ENCODE peak calls at places on chromosome 14, in four cellular contexts. One of them, this sample, is unnamed.

GRCh38 chr14:29821665-29822429 is 105.8 kb downstream of the PRKD1 start:
- DNase-seq in H1: no peak
- DNase-seq in mesendoderm: no peak
- DNase-seq in H9: no peak
- DNase-seq in this sample: no peak

GRCh38 chr14:23569443-23570151 is 2.0 kb upstream of the AP1G2 start:
- DNase-seq in H1: no peak
- DNase-seq in mesendoderm: peak
- DNase-seq in H9: peak
- DNase-seq in this sample: no peak

GRCh38 chr14:67385120-67385519 is 25.0 kb downstream of the EIF2S1 start:
- DNase-seq in H1: no peak
- DNase-seq in H9: no peak
- DNase-seq in mesendoderm: no peak
- DNase-seq in this sample: no peak

GRCh38 chr14:73246387-73247150 is 9.3 kb downstream of the PAPLN start:
- DNase-seq in H9: no peak
- DNase-seq in mesendoderm: no peak
- DNase-seq in H1: no peak
- DNase-seq in this sample: no peak

GRCh38 chr14:24335461-24336146 is 733 bp upstream of the ADCY4 start:
- DNase-seq in mesendoderm: peak
- DNase-seq in H1: no peak
- DNase-seq in H9: no peak
- DNase-seq in this sample: no peak

GRCh38 chr14:78316058-78316457 is 145.9 kb downstream of the NRXN3 start:
- DNase-seq in mesendoderm: peak
- DNase-seq in H9: no peak
- DNase-seq in H1: no peak
- DNase-seq in this sample: no peak

GRCh38 chr14:54975856-54976255 is 51.0 kb downstream of the WDHD1 start:
- DNase-seq in H1: no peak
- DNase-seq in H9: no peak
- DNase-seq in mesendoderm: no peak
- DNase-seq in this sample: no peak

GRCh38 chr14:91350813-91351507 is 66.7 kb downstream of the CCDC88C start:
- DNase-seq in mesendoderm: no peak
- DNase-seq in H1: no peak
- DNase-seq in H9: no peak
- DNase-seq in this sample: no peak

GRCh38 chr14:78746086-78746595 is 576.0 kb downstream of the NRXN3 start:
- DNase-seq in H1: no peak
- DNase-seq in H9: no peak
- DNase-seq in mesendoderm: no peak
- DNase-seq in this sample: no peak

GRCh38 chr14:73262427-73263183 is 25.3 kb downstream of the PAPLN start:
- DNase-seq in mesendoderm: no peak
- DNase-seq in H1: no peak
- DNase-seq in H9: no peak
- DNase-seq in this sample: no peak

GRCh38 chr14:104871656-104872468 is 6.8 kb downstream of the CEP170B start:
- DNase-seq in mesendoderm: no peak
- DNase-seq in H9: no peak
- DNase-seq in H1: no peak
- DNase-seq in this sample: no peak

DNA sequence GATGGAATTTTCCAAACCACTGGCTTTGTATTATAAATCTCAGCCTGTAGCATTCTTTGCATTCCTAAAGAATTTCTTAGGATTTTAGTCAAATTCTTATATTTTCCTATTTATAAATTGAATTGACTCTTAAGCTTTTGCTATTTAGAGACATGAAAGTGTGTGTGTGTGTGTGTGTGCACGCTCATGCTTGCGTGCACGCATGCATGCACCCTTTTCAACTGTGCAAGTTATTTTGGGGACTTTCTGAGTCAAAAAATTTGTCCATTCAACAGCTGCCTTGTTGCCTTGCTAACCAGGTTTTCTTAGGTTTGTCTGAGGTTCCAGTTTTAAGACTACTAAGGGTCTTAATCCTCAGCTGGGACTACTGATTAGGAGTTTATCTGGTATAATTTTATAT is 42.6 kb downstream of the GPATCH2L start:
- DNase-seq in mesendoderm: no peak
- DNase-seq in H9: no peak
- DNase-seq in H1: no peak
- DNase-seq in this sample: no peak
- H3K56ac ChIP-seq in mesendoderm: no peak
- H3K56ac ChIP-seq in H9: no peak
- H3K56ac ChIP-seq in H1: no peak
- H3K56ac ChIP-seq in this sample: no peak

DNA sequence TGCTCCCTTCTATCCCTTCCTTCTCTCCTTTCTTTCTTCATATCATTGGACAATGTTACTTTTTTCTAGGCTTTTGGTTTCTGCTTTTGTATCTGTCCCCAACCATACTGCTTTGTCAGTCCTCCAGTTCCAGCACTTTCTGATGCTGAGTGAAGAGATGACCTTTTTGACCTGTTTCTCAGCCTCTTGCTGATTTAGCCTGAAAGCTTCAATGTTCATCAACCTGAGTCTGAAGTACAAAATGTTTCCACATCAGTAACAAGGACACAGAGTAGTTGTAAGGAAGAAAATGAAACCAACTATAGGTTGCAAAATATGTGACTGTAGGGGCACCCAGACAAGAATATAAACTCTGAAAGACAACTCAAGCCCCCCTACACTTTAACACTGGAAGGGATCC is 25.2 kb upstream of the AKAP6 start:
- DNase-seq in H1: no peak
- DNase-seq in H9: no peak
- DNase-seq in mesendoderm: no peak
- DNase-seq in this sample: no peak
- H3K56ac ChIP-seq in H1: no peak
- H3K56ac ChIP-seq in H9: no peak
- H3K56ac ChIP-seq in mesendoderm: no peak
- H3K56ac ChIP-seq in this sample: no peak

GRCh38 chr14:52422650-52423356 is 108.7 kb downstream of the PTGER2 start:
- DNase-seq in H1: no peak
- DNase-seq in H9: no peak
- DNase-seq in mesendoderm: no peak
- DNase-seq in this sample: no peak

GRCh38 chr14:52412426-52412825 is 98.3 kb downstream of the PTGER2 start:
- DNase-seq in H1: no peak
- DNase-seq in mesendoderm: no peak
- DNase-seq in H9: no peak
- DNase-seq in this sample: no peak

GRCh38 chr14:52413729-52414453 is 99.8 kb downstream of the PTGER2 start:
- DNase-seq in mesendoderm: no peak
- DNase-seq in H9: no peak
- DNase-seq in H1: no peak
- DNase-seq in this sample: peak

DNA sequence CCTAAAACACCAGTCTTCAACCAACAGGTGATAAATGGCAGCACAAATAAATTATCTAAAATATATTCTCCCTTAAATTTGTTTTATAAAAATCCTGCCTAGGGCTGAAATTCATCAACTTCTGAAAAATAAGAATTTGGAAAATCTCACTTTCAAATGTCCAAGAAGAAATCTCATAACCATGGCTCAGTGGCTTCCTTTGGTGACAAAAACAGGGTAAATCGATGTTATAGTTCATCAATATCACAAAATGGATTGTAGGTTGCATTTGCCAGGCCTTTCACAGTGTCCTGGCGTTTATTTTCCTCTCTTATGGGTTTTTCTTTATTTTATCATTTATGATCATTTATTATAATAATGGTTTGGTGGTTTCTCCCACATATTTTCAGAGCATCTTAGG is 103.0 kb downstream of the PTGER2 start:
- DNase-seq in mesendoderm: no peak
- DNase-seq in H9: no peak
- DNase-seq in H1: no peak
- DNase-seq in this sample: no peak
- H3K56ac ChIP-seq in mesendoderm: no peak
- H3K56ac ChIP-seq in H9: no peak
- H3K56ac ChIP-seq in H1: no peak
- H3K56ac ChIP-seq in this sample: no peak

DNA sequence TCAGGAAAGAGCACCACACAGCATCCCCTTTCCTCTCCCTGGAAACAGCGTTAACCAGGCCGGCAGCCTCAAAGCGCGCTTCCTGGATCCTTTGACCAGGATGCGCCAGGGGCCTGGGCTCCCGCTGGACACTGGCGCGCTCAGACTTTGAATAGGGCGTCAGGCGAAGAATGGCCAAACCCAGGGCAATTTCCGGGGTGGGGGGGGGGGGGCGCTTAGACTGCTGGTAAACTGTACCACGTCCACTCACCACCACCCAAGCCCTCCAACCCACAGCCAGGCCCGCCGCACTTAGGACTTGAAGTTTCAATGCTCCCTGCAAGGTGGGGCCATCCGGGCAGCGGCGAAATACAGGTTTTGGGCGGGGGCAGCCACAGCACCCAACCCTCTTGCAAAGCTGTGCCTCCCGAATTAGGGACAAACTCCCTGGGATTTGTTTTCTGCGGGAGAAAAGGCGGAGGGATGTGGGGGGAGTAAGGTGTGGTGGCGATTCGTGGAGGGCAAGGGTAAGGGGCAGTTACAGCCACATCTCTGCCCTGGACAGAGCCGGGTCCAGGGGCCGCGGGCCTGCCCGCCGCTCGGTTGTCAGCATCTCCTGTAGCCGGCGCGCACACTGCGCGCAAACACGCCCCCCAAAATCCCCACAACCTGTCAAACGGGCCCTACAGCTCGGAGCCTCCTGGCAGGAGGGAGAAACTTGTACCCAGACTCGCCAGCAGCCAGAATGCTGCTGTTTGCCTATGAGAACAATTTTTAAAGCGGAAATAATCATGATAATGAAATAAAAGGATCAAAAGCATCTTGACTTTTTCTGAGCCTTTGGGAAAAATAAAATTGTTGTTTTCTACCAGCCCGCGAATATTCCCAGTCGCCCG is 958 bp downstream of the RTN1 start:
- DNase-seq in H9: peak
- DNase-seq in mesendoderm: peak
- DNase-seq in H1: no peak
- DNase-seq in this sample: no peak
- H3K56ac ChIP-seq in H9: no peak
- H3K56ac ChIP-seq in mesendoderm: no peak
- H3K56ac ChIP-seq in H1: no peak
- H3K56ac ChIP-seq in this sample: no peak

DNA sequence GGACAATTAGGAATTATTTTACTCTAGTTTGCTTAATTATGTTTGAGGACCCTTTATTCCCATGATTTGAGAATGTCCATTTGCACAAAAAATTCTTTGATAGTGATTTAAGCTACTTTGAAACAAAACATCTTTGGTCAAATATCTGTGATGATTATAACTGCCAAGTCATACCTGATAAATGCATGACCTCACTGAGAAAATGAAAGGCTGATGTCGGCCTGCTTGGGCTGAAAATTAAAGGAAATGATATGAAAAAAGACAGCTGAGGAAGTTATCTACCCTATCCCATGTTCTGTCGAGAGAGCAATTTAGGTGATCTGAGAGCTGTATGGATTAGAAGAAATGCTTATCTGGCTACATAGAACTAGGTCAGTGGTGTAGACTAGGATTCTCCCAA is 43.6 kb downstream of the ATL1 start:
- DNase-seq in H9: no peak
- DNase-seq in H1: no peak
- DNase-seq in mesendoderm: no peak
- DNase-seq in this sample: peak
- H3K56ac ChIP-seq in H9: no peak
- H3K56ac ChIP-seq in H1: no peak
- H3K56ac ChIP-seq in mesendoderm: no peak
- H3K56ac ChIP-seq in this sample: no peak

GRCh38 chr14:37931998-37932397 is 275.7 kb upstream of the SSTR1 start:
- DNase-seq in H9: no peak
- DNase-seq in mesendoderm: no peak
- DNase-seq in H1: no peak
- DNase-seq in this sample: no peak
- H3K56ac ChIP-seq in H9: no peak
- H3K56ac ChIP-seq in mesendoderm: no peak
- H3K56ac ChIP-seq in H1: no peak
- H3K56ac ChIP-seq in this sample: no peak

This sample was measured in IMR-90.